ENCODE peak calls at places on chromosome 7, in seven cellular contexts. One of them, this sample, is unnamed.

GRCh38 chr7:130560972-130561371 is 69.1 kb downstream of the MEST start:
- DNase-seq in LoVo: no peak
- DNase-seq in neural crest cell: no peak
- DNase-seq in HAP-1: peak; percentile 3
- DNase-seq in hypothalamus: no peak
- DNase-seq in EH: peak; percentile 52
- DNase-seq in activated CD4-positive, alpha-beta T cell treated with anti-CD3 and anti-CD28 coated beads, Interleukin-2, amount 50 U/mL, for 1 hour: no peak
- DNase-seq in this sample: peak; percentile 26

GRCh38 chr7:36971515-36972139 is 247.3 kb upstream of the AOAH start:
- DNase-seq in LoVo: no peak
- DNase-seq in neural crest cell: no peak
- DNase-seq in HAP-1: no peak
- DNase-seq in hypothalamus: no peak
- DNase-seq in EH: no peak
- DNase-seq in activated CD4-positive, alpha-beta T cell treated with anti-CD3 and anti-CD28 coated beads, Interleukin-2, amount 50 U/mL, for 1 hour: no peak
- DNase-seq in this sample: no peak

GRCh38 chr7:44646176-44646920 is 39.9 kb downstream of the OGDH start:
- DNase-seq in LoVo: no peak
- DNase-seq in neural crest cell: no peak
- DNase-seq in HAP-1: no peak
- DNase-seq in hypothalamus: no peak
- DNase-seq in EH: no peak
- DNase-seq in activated CD4-positive, alpha-beta T cell treated with anti-CD3 and anti-CD28 coated beads, Interleukin-2, amount 50 U/mL, for 1 hour: no peak
- DNase-seq in this sample: no peak

GRCh38 chr7:18689535-18689934 is 194.0 kb downstream of the HDAC9 start:
- DNase-seq in LoVo: no peak
- DNase-seq in neural crest cell: no peak
- DNase-seq in HAP-1: no peak
- DNase-seq in hypothalamus: no peak
- DNase-seq in EH: no peak
- DNase-seq in activated CD4-positive, alpha-beta T cell treated with anti-CD3 and anti-CD28 coated beads, Interleukin-2, amount 50 U/mL, for 1 hour: no peak
- DNase-seq in this sample: no peak

GRCh38 chr7:55570218-55570873 is 2.0 kb downstream of the VOPP1 start:
- DNase-seq in LoVo: no peak
- DNase-seq in neural crest cell: no peak
- DNase-seq in HAP-1: no peak
- DNase-seq in hypothalamus: no peak
- DNase-seq in EH: peak; percentile 68
- DNase-seq in activated CD4-positive, alpha-beta T cell treated with anti-CD3 and anti-CD28 coated beads, Interleukin-2, amount 50 U/mL, for 1 hour: no peak
- DNase-seq in this sample: no peak

GRCh38 chr7:3158501-3158900 is 114.8 kb upstream of the CARD11 start:
- DNase-seq in LoVo: no peak
- DNase-seq in neural crest cell: no peak
- DNase-seq in HAP-1: no peak
- DNase-seq in hypothalamus: no peak
- DNase-seq in EH: no peak
- DNase-seq in activated CD4-positive, alpha-beta T cell treated with anti-CD3 and anti-CD28 coated beads, Interleukin-2, amount 50 U/mL, for 1 hour: no peak
- DNase-seq in this sample: no peak

GRCh38 chr7:50633414-50633710 is 68.2 kb upstream of the DDC start:
- DNase-seq in LoVo: no peak
- DNase-seq in neural crest cell: no peak
- DNase-seq in HAP-1: no peak
- DNase-seq in hypothalamus: no peak
- DNase-seq in EH: peak; percentile 67
- DNase-seq in activated CD4-positive, alpha-beta T cell treated with anti-CD3 and anti-CD28 coated beads, Interleukin-2, amount 50 U/mL, for 1 hour: no peak
- DNase-seq in this sample: no peak

GRCh38 chr7:133434246-133434865 is 181.5 kb downstream of the EXOC4 start:
- DNase-seq in LoVo: peak; percentile 15
- DNase-seq in neural crest cell: no peak
- DNase-seq in HAP-1: peak; percentile 36
- DNase-seq in hypothalamus: no peak
- DNase-seq in EH: peak; percentile 52
- DNase-seq in activated CD4-positive, alpha-beta T cell treated with anti-CD3 and anti-CD28 coated beads, Interleukin-2, amount 50 U/mL, for 1 hour: no peak
- DNase-seq in this sample: no peak

GRCh38 chr7:2523941-2524807 is 4.6 kb downstream of the LFNG start:
- DNase-seq in LoVo: peak; percentile 94
- DNase-seq in neural crest cell: peak; percentile 67
- DNase-seq in HAP-1: peak; percentile 74
- DNase-seq in hypothalamus: peak; percentile 93
- DNase-seq in EH: peak; percentile 84
- DNase-seq in activated CD4-positive, alpha-beta T cell treated with anti-CD3 and anti-CD28 coated beads, Interleukin-2, amount 50 U/mL, for 1 hour: no peak
- DNase-seq in this sample: peak; percentile 84